ENCODE peak calls at places on chromosome 21, in five cellular contexts. L is GM12878, H is A549, G is K562, W is SK-N-SH. Q is an unnamed sample.

GRCh38 chr21:36976882-36977651 is 10.6 kb upstream of the HLCS start:
- DNase-seq in L (peak), H (peak), G (peak), W (peak), Q (peak)

GRCh38 chr21:17925900-17926299 is 106.7 kb upstream of the C21orf91 start:
- DNase-seq in L (no peak), H (no peak), G (no peak), W (no peak), Q (peak)

GRCh38 chr21:31447477-31447876 is 103.4 kb upstream of the TIAM1 start:
- DNase-seq in L (no peak), H (no peak), G (no peak), W (no peak), Q (peak)

GRCh38 chr21:17819878-17820232 is 699 bp upstream of the C21orf91 start:
- DNase-seq in L (no peak), H (no peak), G (peak), W (peak), Q (peak)

GRCh38 chr21:36127250-36127904 is 7.5 kb upstream of the CBR3 start:
- DNase-seq in L (no peak), H (no peak), G (no peak), W (no peak), Q (no peak)

GRCh38 chr21:15063821-15064575 is 802 bp downstream of the NRIP1 start:
- DNase-seq in L (no peak), H (peak), G (peak), W (peak), Q (no peak)

GRCh38 chr21:36377391-36377842 is 7.8 kb upstream of the CHAF1B start:
- DNase-seq in L (no peak), H (no peak), G (no peak), W (no peak), Q (no peak)

GRCh38 chr21:16535100-16535418 is 805.3 kb downstream of the USP25 start:
- DNase-seq in L (no peak), H (no peak), G (no peak), W (peak), Q (peak)

GRCh38 chr21:37793660-37794059 is 122.6 kb downstream of the KCNJ6 start:
- DNase-seq in L (no peak), H (no peak), G (no peak), W (no peak), Q (peak)

GRCh38 chr21:37642493-37642892 is 273.8 kb downstream of the KCNJ6 start:
- DNase-seq in L (no peak), H (no peak), G (peak), W (no peak), Q (no peak)

GRCh38 chr21:16588433-16588860 is 858.7 kb downstream of the USP25 start:
- DNase-seq in L (no peak), H (peak), G (no peak), W (peak), Q (peak)

GRCh38 chr21:14991957-14992356 is 72.8 kb downstream of the NRIP1 start:
- DNase-seq in L (no peak), H (no peak), G (no peak), W (no peak), Q (no peak)

GRCh38 chr21:36756527-36756926 is 57.6 kb downstream of the SIM2 start:
- DNase-seq in L (no peak), H (no peak), G (no peak), W (no peak), Q (peak)

GRCh38 chr21:39923441-39923840 is 56.2 kb downstream of the PCP4 start:
- DNase-seq in L (no peak), H (no peak), G (no peak), W (no peak), Q (no peak)

GRCh38 chr21:25281134-25281533 is 326.1 kb downstream of the MRPL39 start:
- DNase-seq in L (no peak), H (no peak), G (no peak), W (no peak), Q (no peak)

GRCh38 chr21:32467291-32467690 is 54.8 kb downstream of the EVA1C start:
- DNase-seq in L (no peak), H (no peak), G (no peak), W (no peak), Q (no peak)

GRCh38 chr21:32459972-32460371 is 47.5 kb downstream of the EVA1C start:
- DNase-seq in L (no peak), H (no peak), G (no peak), W (no peak), Q (peak)

GRCh38 chr21:32463367-32463766 is 50.9 kb downstream of the EVA1C start:
- DNase-seq in L (no peak), H (peak), G (no peak), W (no peak), Q (peak)

GRCh38 chr21:32461503-32461902 is 49.0 kb downstream of the EVA1C start:
- DNase-seq in L (no peak), H (no peak), G (no peak), W (no peak), Q (no peak)

DNA sequence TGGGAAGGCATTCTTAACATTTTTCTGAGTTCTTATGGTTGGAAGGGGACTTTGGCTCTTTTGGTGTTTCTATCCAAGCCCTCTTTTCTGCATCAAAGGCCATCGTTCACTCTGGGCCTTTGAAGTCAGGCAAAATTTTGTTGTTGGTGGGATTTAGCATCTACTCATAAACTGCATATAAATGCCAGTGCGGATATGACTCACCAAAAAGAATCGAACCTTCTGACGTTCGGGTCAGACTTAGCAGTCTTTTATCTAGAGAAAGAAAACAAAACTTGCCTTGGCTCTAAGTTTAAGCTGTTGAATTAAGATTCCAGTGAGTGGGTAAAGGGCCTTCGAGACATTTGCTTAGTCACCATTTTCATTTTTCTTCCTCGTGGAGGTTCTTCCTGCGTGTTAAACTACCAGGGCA is 51.4 kb downstream of the EVA1C start:
- DNase-seq in L (no peak), H (no peak), G (no peak), W (no peak), Q (peak)
- TF ChIP-seq RCOR1 in L (no peak), H (no peak), G (no peak), W (no peak), Q (no peak)

GRCh38 chr21:41643246-41643966 is 123.4 kb downstream of the RIPK4 start:
- DNase-seq in L (no peak), H (no peak), G (no peak), W (no peak), Q (no peak)
- TF ChIP-seq RCOR1 in L (no peak), H (no peak), G (no peak), W (no peak), Q (no peak)

DNA sequence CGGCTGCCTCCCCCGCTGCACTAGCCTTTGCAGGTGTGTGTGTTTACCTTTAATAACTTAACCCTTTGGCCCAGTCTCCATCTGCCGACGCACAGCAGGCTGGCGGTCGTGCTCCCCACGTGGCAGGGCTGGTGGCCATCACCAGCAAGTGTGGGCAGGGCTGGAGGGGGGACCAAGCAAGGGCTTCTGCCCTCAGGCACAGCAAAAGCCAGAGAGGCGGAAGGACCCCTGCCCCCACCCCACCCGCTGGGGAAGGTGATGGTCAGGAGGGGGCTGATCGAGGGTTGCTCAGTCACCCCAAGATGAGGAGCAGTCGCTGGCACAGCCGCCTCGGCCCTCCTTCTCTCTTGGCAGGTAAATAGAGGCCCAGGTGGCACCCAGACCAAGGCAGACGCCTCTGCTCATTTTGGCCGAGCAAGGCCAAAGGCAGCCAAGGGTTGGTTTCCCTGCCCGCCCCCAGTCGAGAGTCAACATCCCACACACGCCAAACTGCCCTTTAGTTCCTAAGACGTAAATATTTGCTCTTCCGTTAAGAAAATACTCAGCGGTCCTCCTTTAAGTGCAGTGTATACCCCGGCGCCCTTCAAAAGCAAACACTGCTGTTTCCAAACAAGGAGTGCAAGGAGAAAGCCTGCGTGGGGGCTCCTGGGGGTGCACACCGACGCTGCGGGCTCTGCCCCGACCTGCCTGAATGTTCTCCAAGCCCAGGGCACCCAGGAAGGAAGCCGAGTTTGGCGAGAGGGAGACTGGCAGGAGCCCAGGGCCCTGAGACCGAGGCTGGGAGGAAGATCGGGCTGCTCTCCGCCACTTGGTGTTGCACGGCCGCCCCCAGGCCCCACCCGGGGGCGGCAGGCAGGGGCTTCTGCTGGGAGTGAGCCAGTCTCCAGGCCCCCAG is 82.7 kb downstream of the SIK1 start:
- DNase-seq in L (no peak), H (peak), G (no peak), W (no peak), Q (no peak)
- TF ChIP-seq RCOR1 in L (no peak), H (no peak), G (no peak), W (no peak), Q (no peak)

DNA sequence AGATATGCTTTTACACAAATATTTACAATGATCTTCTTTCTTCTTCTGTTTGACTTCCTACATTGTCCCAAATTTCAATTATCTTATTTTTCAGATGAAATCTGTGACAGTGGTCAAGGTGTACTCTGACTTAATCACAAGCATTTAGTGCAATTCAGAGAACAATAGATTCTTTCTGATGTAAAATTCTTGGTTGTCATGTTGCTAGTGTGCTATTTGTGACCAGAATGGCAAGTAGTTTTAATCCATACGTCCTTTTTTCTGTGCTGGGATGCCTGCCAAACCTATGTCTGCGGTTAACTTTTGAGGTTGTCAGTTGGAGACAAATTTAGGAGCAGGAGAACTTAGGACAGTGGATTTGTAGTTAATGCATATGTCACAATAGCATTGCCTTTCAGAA is 30.9 kb downstream of the NCAM2 start:
- DNase-seq in L (no peak), H (no peak), G (no peak), W (no peak), Q (no peak)
- TF ChIP-seq RCOR1 in L (no peak), H (no peak), G (no peak), W (no peak), Q (no peak)

GRCh38 chr21:42562816-42563215 is 49.2 kb downstream of the SLC37A1 start:
- DNase-seq in L (no peak), H (no peak), G (no peak), W (no peak), Q (no peak)

GRCh38 chr21:42562258-42562657 is 48.6 kb downstream of the SLC37A1 start:
- DNase-seq in L (no peak), H (no peak), G (no peak), W (no peak), Q (no peak)

GRCh38 chr21:42563261-42564045 is 49.8 kb downstream of the SLC37A1 start:
- DNase-seq in L (no peak), H (no peak), G (peak), W (no peak), Q (no peak)

GRCh38 chr21:42560517-42561179 is 47.0 kb downstream of the SLC37A1 start:
- DNase-seq in L (no peak), H (no peak), G (no peak), W (no peak), Q (no peak)

GRCh38 chr21:42561742-42562141 is 48.1 kb downstream of the SLC37A1 start:
- DNase-seq in L (peak), H (no peak), G (peak), W (no peak), Q (no peak)
- TF ChIP-seq RCOR1 in L (no peak), H (no peak), G (no peak), W (no peak), Q (no peak)

GRCh38 chr21:34126691-34127090 is 53.3 kb downstream of the MRPS6 start:
- DNase-seq in L (no peak), H (no peak), G (no peak), W (no peak), Q (peak)
- TF ChIP-seq RCOR1 in L (no peak), H (no peak), G (no peak), W (no peak), Q (no peak)

DNA sequence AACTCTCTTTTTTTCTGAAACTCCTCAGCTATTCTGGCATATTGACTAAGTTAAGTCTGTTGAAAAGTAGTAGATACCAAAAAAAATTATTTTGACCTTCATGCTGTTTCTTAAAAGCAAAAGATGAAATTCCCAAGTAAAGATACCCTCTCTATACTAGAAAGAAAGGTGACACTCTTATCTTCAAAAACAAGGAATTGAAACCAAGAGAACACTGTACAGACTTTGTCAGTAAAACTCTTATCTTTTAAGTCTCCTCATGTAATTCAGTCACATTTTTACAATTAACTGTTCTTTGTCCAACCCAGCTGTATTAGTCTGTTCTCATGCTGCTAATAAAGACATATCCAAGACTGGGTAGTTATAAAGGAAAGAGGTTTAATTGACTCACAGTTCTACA is 496.2 kb downstream of the LTN1 start:
- DNase-seq in L (no peak), H (no peak), G (no peak), W (no peak), Q (no peak)
- TF ChIP-seq RCOR1 in L (no peak), H (no peak), G (no peak), W (no peak), Q (no peak)

DNA sequence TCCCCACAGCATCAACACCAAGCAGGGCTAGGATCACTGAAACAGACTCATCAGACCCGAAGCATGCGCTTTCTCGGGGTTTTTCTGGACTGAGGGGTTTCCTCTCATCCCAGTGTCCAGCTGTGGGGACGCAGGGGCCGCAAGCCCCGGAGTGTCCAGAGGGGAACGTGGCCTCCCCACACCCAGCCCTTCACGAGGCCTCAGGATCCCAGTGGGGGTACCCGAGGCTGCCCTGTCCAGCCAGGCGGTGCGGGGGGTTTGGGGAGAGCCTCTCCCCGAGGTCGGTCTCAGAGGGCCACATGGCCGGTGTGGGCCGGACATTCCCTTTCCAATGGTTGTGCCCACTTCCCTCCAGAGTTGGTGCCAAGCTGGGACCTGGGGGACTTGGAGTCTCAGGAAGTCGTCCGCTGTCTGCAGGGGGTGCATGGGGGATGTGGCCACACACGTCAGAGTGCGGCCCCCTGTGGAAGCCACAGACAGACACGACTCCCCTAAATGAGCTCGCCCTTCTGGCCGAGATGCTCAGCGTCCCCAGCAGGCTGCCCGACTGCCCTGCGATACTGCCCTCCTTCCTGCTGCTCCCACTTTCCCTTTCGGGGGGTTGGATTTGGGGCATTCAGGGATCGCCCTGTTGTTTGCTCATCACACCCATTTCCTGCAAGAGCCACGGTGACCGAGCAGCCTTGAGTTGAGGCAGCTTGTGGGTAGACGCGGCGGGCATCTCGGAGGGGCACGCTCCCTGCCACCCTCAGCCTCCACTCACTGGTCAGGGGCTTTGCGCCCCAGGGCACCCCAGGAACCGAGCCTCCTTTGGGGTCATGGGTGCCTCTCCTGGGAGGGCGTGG is 4.1 kb downstream of the COL6A1 start:
- DNase-seq in L (no peak), H (no peak), G (no peak), W (no peak), Q (no peak)
- TF ChIP-seq RCOR1 in L (no peak), H (no peak), G (no peak), W (no peak), Q (no peak)

Q was measured in IMR-90.